ENCODE peak calls at places on chromosomes 7 and 10, in six cellular contexts. G is heart left ventricle, L is colonic mucosa, Q is heart right ventricle, Z is thyroid gland, U is brain microvascular endothelial cell. K is an unnamed sample.

GRCh38 chr7:136086712-136087111 is 109.6 kb upstream of the MTPN start:
- DNase-seq in Q (no peak), Z (peak), L (no peak), U (peak), G (peak), K (peak)

GRCh38 chr7:136890379-136890778 is 21.9 kb downstream of the CHRM2 start:
- DNase-seq in Z (no peak), L (no peak), U (peak), G (no peak), Q (no peak), K (no peak)

GRCh38 chr7:116560021-116560970 is 35.5 kb downstream of the CAV1 start:
- DNase-seq in L (no peak), G (no peak), Z (no peak), Q (no peak), U (no peak), K (no peak)

GRCh38 chr10:117997673-117998072 is 49.1 kb downstream of the RAB11FIP2 start:
- DNase-seq in Z (no peak), U (no peak), Q (no peak), L (no peak), G (no peak), K (no peak)

GRCh38 chr7:8481752-8482446 is 48.5 kb downstream of the NXPH1 start:
- DNase-seq in Z (peak), U (no peak), L (no peak), Q (no peak), G (peak), K (no peak)

GRCh38 chr7:150371131-150371995 is 2.7 kb downstream of the REPIN1 start:
- DNase-seq in Z (no peak), Q (no peak), U (no peak), G (no peak), L (no peak), K (no peak)

GRCh38 chr7:113179313-113179712 is 61.0 kb upstream of the SMIM30 start:
- DNase-seq in Z (no peak), L (peak), G (no peak), U (peak), Q (no peak), K (no peak)

GRCh38 chr10:54853883-54854282 is 52.9 kb upstream of the PCDH15 start:
- DNase-seq in U (no peak), L (no peak), G (no peak), Q (no peak), Z (no peak), K (no peak)

GRCh38 chr10:91643700-91644099 is 10.8 kb upstream of the PPP1R3C start:
- DNase-seq in U (no peak), Z (no peak), G (no peak), L (no peak), Q (no peak), K (peak)

GRCh38 chr10:79274279-79275104 is 72.8 kb upstream of the PPIF start:
- DNase-seq in Z (peak), G (peak), U (no peak), L (peak), Q (peak), K (no peak)
- H3K27ac ChIP-seq in Z (peak), G (peak), U (no peak), L (peak), Q (peak), K (no peak)

GRCh38 chr10:76631054-76631453 is 1006.6 kb downstream of the KCNMA1 start:
- DNase-seq in Z (no peak), U (no peak), Q (no peak), G (no peak), L (no peak), K (no peak)

GRCh38 chr10:76628801-76629200 is 1008.8 kb downstream of the KCNMA1 start:
- DNase-seq in U (no peak), Q (no peak), L (no peak), Z (no peak), G (no peak), K (no peak)

GRCh38 chr10:76626406-76626805 is 1011.2 kb downstream of the KCNMA1 start:
- DNase-seq in G (peak), U (no peak), Q (peak), Z (no peak), L (no peak), K (no peak)

DNA sequence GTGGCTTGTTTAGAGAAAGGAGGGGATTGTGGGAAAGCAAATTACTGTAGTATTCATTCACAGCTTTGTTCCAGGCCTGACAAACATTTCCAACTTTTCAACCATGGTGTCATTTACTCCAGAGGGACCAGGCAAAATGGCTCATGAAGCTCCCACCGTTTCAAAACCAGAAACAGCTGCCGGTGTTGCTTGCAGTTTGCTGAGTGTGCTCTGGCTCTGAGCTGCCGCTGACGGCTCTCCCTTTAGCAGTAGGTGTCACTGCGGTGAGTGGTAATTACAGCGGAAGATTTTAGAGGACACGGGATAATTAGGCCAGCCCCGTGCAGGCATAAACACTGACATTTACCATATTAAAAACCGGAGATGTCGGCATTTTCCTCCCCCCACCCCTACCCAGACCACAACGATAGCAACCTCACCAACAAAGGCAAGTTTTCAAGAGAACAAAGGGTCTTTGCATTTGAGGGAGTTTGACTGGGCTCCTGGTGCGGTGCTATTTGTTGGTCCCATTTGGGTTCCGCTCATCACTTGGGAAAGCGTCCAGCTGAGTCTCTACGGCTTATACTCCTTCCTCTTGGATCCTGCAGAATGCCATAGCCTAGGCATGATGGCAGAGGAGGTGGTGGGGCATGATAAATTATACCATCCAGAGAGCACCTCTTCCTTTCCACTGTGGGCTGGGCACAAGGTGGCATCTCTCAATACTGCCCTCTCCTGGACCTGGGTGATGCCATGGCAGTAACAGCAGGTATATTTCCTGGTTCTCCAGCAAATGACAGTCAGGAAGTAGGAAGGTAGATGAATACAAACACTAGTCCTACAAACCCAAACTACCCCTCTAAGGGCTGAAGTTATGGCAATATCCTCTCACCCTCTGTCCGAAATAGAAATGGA is 1005.2 kb downstream of the KCNMA1 start:
- DNase-seq in U (no peak), Q (peak), Z (peak), G (peak), L (peak), K (no peak)
- TF ChIP-seq CTCF in U (peak), Q (peak), Z (no peak), G (no peak), L (peak), K (peak)

DNA sequence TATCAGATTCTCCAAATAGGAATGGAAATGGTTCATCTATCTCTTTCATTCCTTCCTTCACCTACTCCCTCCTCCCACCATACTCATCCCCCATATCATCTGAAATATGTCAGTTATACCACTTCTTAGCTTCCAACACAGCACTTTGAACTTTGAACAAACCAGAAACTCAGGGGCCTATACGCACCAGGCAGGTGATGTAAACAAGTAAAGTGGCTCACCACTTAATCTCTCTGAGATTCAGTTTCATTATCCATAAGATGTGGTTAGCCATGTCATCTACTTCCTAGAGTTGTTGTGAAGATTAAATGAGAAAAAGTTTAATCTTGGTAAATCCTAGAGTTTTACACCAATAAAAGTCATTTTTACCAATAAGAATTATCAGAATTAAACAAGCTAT is 65.9 kb upstream of the LRRN3 start:
- DNase-seq in Q (no peak), G (no peak), Z (no peak), L (no peak), U (no peak), K (no peak)
- H3K27ac ChIP-seq in Q (no peak), G (no peak), Z (no peak), L (no peak), U (no peak), K (no peak)

DNA sequence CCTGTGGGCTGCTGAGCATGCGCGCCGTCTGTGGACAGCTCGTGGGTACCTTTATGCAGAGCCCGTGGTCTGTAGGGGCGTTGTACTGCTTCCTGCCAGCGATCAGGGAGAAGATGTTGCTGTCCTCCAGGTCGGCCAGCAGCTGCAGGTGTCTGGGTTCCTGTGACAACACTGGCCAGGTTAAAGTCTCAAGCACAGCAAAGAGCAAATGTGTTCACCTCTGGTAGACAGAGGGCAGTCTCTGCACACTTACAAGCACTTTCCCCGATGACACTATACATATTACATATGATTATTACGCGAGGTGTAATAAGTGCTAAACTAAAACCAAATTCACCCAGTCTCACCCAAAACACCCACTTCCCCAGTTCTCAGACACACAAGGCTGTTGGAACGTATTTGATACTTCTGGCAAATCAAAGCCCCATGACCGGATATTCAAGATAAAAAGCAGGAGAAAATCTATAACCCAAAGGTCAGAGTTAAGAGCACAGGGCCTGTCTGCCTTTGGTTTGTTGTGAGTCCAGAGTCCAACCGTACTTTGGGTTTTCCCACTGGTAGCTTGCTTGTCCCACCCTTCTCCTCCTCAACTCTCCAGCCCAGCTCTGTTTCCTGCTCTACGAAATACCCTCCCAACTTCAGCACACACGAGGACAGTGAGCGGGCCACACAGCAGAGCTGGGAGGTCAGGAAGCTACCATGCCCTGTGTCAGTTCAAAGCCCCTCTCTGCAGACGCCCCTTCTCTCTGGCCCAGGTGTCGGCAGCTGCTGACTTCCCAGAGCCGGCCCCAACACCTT is 49.7 kb upstream of the DDC start:
- DNase-seq in Z (no peak), G (no peak), L (peak), Q (no peak), U (no peak), K (no peak)
- TF ChIP-seq CTCF in Z (peak), G (no peak), L (peak), Q (peak), U (peak), K (peak)

GRCh38 chr10:78336402-78336791 is 302.7 kb downstream of the RPS24 start:
- DNase-seq in Z (no peak), Q (no peak), L (peak), U (peak), G (peak), K (no peak)

GRCh38 chr10:78337016-78337415 is 303.4 kb downstream of the RPS24 start:
- DNase-seq in L (no peak), Z (no peak), Q (no peak), G (no peak), U (no peak), K (no peak)

GRCh38 chr10:78335691-78336401 is 302.2 kb downstream of the RPS24 start:
- DNase-seq in L (peak), G (peak), Q (peak), U (peak), Z (no peak), K (no peak)

GRCh38 chr10:78333362-78334143 is 299.9 kb downstream of the RPS24 start:
- DNase-seq in Q (no peak), Z (peak), G (no peak), L (peak), U (no peak), K (no peak)

DNA sequence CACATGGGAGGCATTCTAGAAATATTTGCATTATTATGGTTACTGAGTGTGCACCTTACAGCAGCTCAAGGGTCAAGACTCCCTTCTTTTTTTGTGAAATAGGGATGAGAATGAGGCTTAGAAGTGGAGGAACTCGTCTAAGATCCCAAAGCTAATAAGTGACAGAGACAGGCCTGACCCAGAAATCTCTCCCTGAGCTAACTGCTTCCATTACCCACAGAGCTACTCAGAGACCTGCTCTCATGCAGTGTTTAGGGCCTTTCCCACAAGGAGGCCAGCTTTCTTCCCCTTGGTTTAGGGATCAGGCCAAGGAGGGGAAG is 301.7 kb downstream of the RPS24 start:
- DNase-seq in L (peak), U (no peak), Z (no peak), G (no peak), Q (no peak), K (no peak)
- H3K27ac ChIP-seq in L (no peak), U (no peak), Z (no peak), G (no peak), Q (peak), K (no peak)

DNA sequence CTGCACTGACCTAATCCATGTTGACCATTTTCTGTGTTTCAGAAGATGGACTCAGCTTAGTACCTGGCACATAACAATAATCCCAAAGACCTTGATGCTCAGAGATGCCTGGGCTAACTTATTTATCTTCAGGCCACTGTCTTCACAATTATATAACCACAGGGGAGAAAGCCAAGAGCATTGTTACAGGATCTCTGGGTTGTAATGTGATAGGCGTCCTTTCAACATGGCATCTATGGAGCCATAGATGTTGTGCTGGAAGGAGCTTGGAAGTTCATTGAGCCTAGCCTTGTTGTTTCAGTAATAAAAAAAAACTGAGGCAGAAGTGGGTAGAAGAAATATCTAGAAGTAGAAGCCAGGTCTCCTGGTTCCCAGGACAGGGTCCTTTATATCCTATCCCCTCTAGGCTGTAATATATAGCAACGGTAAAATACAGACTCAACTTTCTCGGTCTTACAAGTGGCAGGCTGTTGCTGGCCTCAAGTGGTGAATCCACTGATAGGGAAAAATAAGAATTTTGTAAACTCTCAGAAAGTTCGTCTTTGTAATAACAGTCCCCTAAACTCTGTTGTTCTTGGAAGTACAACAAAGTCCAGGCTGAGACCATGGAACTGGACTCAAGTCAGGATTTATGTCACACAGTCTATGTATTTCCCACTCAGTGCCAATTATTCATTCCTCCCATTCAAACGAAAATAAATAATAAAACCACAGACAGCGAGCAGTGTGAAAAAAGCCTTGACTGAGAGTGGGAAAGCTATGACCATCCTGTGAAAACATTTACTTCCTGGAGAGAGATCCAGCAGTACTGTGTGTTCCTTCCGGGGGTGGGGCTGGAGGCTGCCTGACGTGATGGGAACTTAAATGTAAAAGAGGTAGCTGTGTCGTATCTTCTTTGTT is 277.6 kb downstream of the REEP3 start:
- DNase-seq in Q (peak), G (peak), Z (peak), U (peak), L (peak), K (peak)
- TF ChIP-seq CTCF in Q (peak), G (no peak), Z (no peak), U (peak), L (no peak), K (no peak)

DNA sequence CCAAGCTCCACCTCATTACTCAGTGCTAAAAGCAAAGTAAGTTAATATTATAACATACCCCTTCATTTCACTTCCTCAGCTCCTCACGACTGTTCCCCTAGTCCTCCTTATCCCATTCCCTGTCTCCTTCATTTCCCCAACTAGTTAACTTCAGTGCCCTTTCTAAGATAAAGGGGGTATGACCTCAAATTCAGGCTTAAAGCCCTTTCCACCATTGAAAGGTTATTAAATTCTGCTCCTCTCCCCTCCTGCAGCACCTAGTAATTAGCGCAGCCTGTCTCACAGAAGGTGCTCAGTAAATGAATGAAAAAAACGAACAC is 1.0 kb downstream of the CRPPA start:
- DNase-seq in L (no peak), Q (no peak), G (no peak), U (no peak), Z (no peak), K (no peak)
- H3K27ac ChIP-seq in L (peak), Q (peak), G (peak), U (peak), Z (peak), K (peak)

DNA sequence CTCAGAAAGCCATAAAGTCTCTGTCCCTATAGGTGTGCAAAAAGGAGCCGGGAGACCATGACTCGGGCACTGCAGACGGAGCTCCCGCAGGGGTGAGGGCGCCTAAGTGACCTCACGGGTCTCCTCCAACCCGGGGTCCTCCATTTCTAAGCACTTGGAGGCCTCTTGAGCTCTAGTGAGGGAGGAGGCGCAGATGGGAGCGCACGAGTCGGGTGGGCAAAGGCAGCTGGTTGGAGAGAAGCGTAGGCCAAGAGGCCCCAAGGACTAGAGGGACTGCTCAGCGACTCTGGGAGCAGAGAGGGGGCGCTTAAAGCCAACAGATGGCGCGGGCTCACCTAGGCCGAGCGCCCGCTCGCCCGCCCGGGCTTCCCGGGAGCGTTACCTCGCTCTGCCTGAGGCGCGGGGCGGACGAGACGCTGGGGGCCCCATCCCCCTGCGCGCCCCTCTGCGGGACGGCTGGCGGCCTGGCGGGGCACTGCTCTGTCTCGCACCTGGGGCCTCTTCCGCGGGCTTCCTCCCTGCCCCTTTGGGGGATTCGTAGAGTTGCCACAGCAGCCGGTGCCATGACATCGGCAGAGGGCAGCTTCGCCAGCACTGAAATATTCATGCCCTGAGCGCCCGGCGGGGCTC is 521 bp upstream of the CDH23 start:
- DNase-seq in L (no peak), Z (peak), U (no peak), G (peak), Q (peak), K (no peak)
- TF ChIP-seq CTCF in L (no peak), Z (peak), U (peak), G (peak), Q (peak), K (peak)

GRCh38 chr7:158013085-158013668 is 574.4 kb downstream of the PTPRN2 start:
- DNase-seq in Z (no peak), U (no peak), Q (no peak), L (no peak), G (no peak), K (no peak)
- H3K27ac ChIP-seq in Z (no peak), U (no peak), Q (no peak), L (no peak), G (no peak), K (no peak)

DNA sequence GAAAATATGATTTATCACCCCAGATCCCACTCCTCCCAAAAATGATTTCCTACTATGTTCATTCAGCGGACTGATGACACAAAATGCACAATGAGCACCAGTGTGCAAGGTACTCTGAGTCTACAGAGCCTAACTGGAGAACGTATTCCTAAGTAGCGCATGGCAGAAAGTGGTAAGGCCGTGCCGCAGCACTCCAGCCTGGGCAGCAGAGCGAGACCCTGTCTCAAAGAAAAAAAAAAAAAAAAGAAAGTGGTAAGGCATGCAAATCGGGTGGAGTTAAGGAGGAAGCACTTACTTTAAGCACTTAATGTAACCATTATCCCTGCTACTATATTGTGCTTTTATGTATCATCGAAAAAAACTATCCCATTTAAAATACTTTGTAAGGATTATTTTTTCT is 25.5 kb downstream of the CYP51A1 start:
- DNase-seq in Z (no peak), Q (no peak), L (no peak), U (no peak), G (no peak), K (no peak)
- TF ChIP-seq CTCF in Z (no peak), Q (no peak), L (no peak), U (no peak), G (no peak), K (no peak)